ENCODE peak calls at places on chromosomes 16 and 17, in seven cellular contexts. One of them, this sample, is unnamed.
A peak's percentile ranks its signal among the peaks of the same experiment; 100 is the strongest.

GRCh38 chr17:2295575-2295974 is 8.0 kb downstream of the SMG6 start:
- DNase-seq in activated CD8-positive, alpha-beta memory T cell treated with anti-CD3 and anti-CD28 coated beads for 1 hour: no peak
- DNase-seq in CD8-positive, alpha-beta memory T cell: no peak
- DNase-seq in EH: no peak
- DNase-seq in cardiac muscle cell: no peak
- DNase-seq in Right ventricle myocardium inferior: no peak
- DNase-seq in stimulated activated CD4-positive, alpha-beta T cell treated with anti-CD3 and anti-CD28 coated beads, Interleukin-15, amount 100 ng/mL, for 1 hour: no peak
- DNase-seq in this sample: no peak

GRCh38 chr16:81401035-81401950 is 43.3 kb upstream of the CMIP start:
- DNase-seq in activated CD8-positive, alpha-beta memory T cell treated with anti-CD3 and anti-CD28 coated beads for 1 hour: no peak
- DNase-seq in CD8-positive, alpha-beta memory T cell: no peak
- DNase-seq in EH: peak; percentile 89
- DNase-seq in cardiac muscle cell: no peak
- DNase-seq in Right ventricle myocardium inferior: no peak
- DNase-seq in stimulated activated CD4-positive, alpha-beta T cell treated with anti-CD3 and anti-CD28 coated beads, Interleukin-15, amount 100 ng/mL, for 1 hour: no peak
- DNase-seq in this sample: peak; percentile 92

GRCh38 chr16:1144476-1145382 is 8.2 kb upstream of the CACNA1H start:
- DNase-seq in activated CD8-positive, alpha-beta memory T cell treated with anti-CD3 and anti-CD28 coated beads for 1 hour: no peak
- DNase-seq in CD8-positive, alpha-beta memory T cell: no peak
- DNase-seq in EH: no peak
- DNase-seq in cardiac muscle cell: no peak
- DNase-seq in Right ventricle myocardium inferior: no peak
- DNase-seq in stimulated activated CD4-positive, alpha-beta T cell treated with anti-CD3 and anti-CD28 coated beads, Interleukin-15, amount 100 ng/mL, for 1 hour: no peak
- DNase-seq in this sample: no peak

GRCh38 chr16:50286681-50287080 is 20.3 kb downstream of the ADCY7 start:
- DNase-seq in activated CD8-positive, alpha-beta memory T cell treated with anti-CD3 and anti-CD28 coated beads for 1 hour: no peak
- DNase-seq in CD8-positive, alpha-beta memory T cell: no peak
- DNase-seq in EH: no peak
- DNase-seq in cardiac muscle cell: no peak
- DNase-seq in Right ventricle myocardium inferior: no peak
- DNase-seq in stimulated activated CD4-positive, alpha-beta T cell treated with anti-CD3 and anti-CD28 coated beads, Interleukin-15, amount 100 ng/mL, for 1 hour: no peak
- DNase-seq in this sample: no peak

GRCh38 chr16:85181091-85181738 is 68.9 kb upstream of the CIBAR2 start:
- DNase-seq in activated CD8-positive, alpha-beta memory T cell treated with anti-CD3 and anti-CD28 coated beads for 1 hour: no peak
- DNase-seq in CD8-positive, alpha-beta memory T cell: no peak
- DNase-seq in EH: no peak
- DNase-seq in cardiac muscle cell: peak; percentile 34
- DNase-seq in Right ventricle myocardium inferior: no peak
- DNase-seq in stimulated activated CD4-positive, alpha-beta T cell treated with anti-CD3 and anti-CD28 coated beads, Interleukin-15, amount 100 ng/mL, for 1 hour: no peak
- DNase-seq in this sample: no peak

GRCh38 chr17:35460354-35460851 is 11.8 kb upstream of the SLFN13 start:
- DNase-seq in activated CD8-positive, alpha-beta memory T cell treated with anti-CD3 and anti-CD28 coated beads for 1 hour: peak; percentile 39
- DNase-seq in CD8-positive, alpha-beta memory T cell: peak; percentile 73
- DNase-seq in EH: no peak
- DNase-seq in cardiac muscle cell: peak; percentile 64
- DNase-seq in Right ventricle myocardium inferior: peak; percentile 71
- DNase-seq in stimulated activated CD4-positive, alpha-beta T cell treated with anti-CD3 and anti-CD28 coated beads, Interleukin-15, amount 100 ng/mL, for 1 hour: no peak
- DNase-seq in this sample: peak; percentile 76

GRCh38 chr17:35046740-35047283 is 16.7 kb downstream of the RFFL start:
- DNase-seq in activated CD8-positive, alpha-beta memory T cell treated with anti-CD3 and anti-CD28 coated beads for 1 hour: peak; percentile 34
- DNase-seq in CD8-positive, alpha-beta memory T cell: peak; percentile 73
- DNase-seq in EH: no peak
- DNase-seq in cardiac muscle cell: no peak
- DNase-seq in Right ventricle myocardium inferior: no peak
- DNase-seq in stimulated activated CD4-positive, alpha-beta T cell treated with anti-CD3 and anti-CD28 coated beads, Interleukin-15, amount 100 ng/mL, for 1 hour: peak; percentile 27
- DNase-seq in this sample: no peak

GRCh38 chr17:12667299-12667958 is 1.7 kb downstream of the MYOCD start:
- DNase-seq in activated CD8-positive, alpha-beta memory T cell treated with anti-CD3 and anti-CD28 coated beads for 1 hour: no peak
- DNase-seq in CD8-positive, alpha-beta memory T cell: no peak
- DNase-seq in EH: peak; percentile 87
- DNase-seq in cardiac muscle cell: peak; percentile 86
- DNase-seq in Right ventricle myocardium inferior: no peak
- DNase-seq in stimulated activated CD4-positive, alpha-beta T cell treated with anti-CD3 and anti-CD28 coated beads, Interleukin-15, amount 100 ng/mL, for 1 hour: no peak
- DNase-seq in this sample: peak; percentile 68

GRCh38 chr17:15918661-15919259 is 26.2 kb upstream of the ADORA2B start:
- DNase-seq in activated CD8-positive, alpha-beta memory T cell treated with anti-CD3 and anti-CD28 coated beads for 1 hour: no peak
- DNase-seq in CD8-positive, alpha-beta memory T cell: no peak
- DNase-seq in EH: peak; percentile 47
- DNase-seq in cardiac muscle cell: no peak
- DNase-seq in Right ventricle myocardium inferior: no peak
- DNase-seq in stimulated activated CD4-positive, alpha-beta T cell treated with anti-CD3 and anti-CD28 coated beads, Interleukin-15, amount 100 ng/mL, for 1 hour: no peak
- DNase-seq in this sample: peak; percentile 75

GRCh38 chr16:84885024-84885910 is 65.5 kb downstream of the CRISPLD2 start:
- DNase-seq in activated CD8-positive, alpha-beta memory T cell treated with anti-CD3 and anti-CD28 coated beads for 1 hour: no peak
- DNase-seq in CD8-positive, alpha-beta memory T cell: no peak
- DNase-seq in EH: no peak
- DNase-seq in cardiac muscle cell: no peak
- DNase-seq in Right ventricle myocardium inferior: no peak
- DNase-seq in stimulated activated CD4-positive, alpha-beta T cell treated with anti-CD3 and anti-CD28 coated beads, Interleukin-15, amount 100 ng/mL, for 1 hour: no peak
- DNase-seq in this sample: no peak

GRCh38 chr16:89904606-89905510 is 13.8 kb upstream of the MC1R start:
- DNase-seq in activated CD8-positive, alpha-beta memory T cell treated with anti-CD3 and anti-CD28 coated beads for 1 hour: no peak
- DNase-seq in CD8-positive, alpha-beta memory T cell: no peak
- DNase-seq in EH: no peak
- DNase-seq in cardiac muscle cell: no peak
- DNase-seq in Right ventricle myocardium inferior: no peak
- DNase-seq in stimulated activated CD4-positive, alpha-beta T cell treated with anti-CD3 and anti-CD28 coated beads, Interleukin-15, amount 100 ng/mL, for 1 hour: no peak
- DNase-seq in this sample: no peak

GRCh38 chr17:9606453-9606852 is 30.0 kb downstream of the CFAP52 start:
- DNase-seq in activated CD8-positive, alpha-beta memory T cell treated with anti-CD3 and anti-CD28 coated beads for 1 hour: no peak
- DNase-seq in CD8-positive, alpha-beta memory T cell: no peak
- DNase-seq in EH: no peak
- DNase-seq in cardiac muscle cell: no peak
- DNase-seq in Right ventricle myocardium inferior: no peak
- DNase-seq in stimulated activated CD4-positive, alpha-beta T cell treated with anti-CD3 and anti-CD28 coated beads, Interleukin-15, amount 100 ng/mL, for 1 hour: no peak
- DNase-seq in this sample: no peak

GRCh38 chr16:17318200-17318599 is 152.6 kb downstream of the XYLT1 start:
- DNase-seq in activated CD8-positive, alpha-beta memory T cell treated with anti-CD3 and anti-CD28 coated beads for 1 hour: no peak
- DNase-seq in CD8-positive, alpha-beta memory T cell: no peak
- DNase-seq in EH: peak; percentile 58
- DNase-seq in cardiac muscle cell: no peak
- DNase-seq in Right ventricle myocardium inferior: no peak
- DNase-seq in stimulated activated CD4-positive, alpha-beta T cell treated with anti-CD3 and anti-CD28 coated beads, Interleukin-15, amount 100 ng/mL, for 1 hour: no peak
- DNase-seq in this sample: no peak

GRCh38 chr16:88651276-88651988 is 579 bp upstream of the CYBA start:
- DNase-seq in activated CD8-positive, alpha-beta memory T cell treated with anti-CD3 and anti-CD28 coated beads for 1 hour: no peak
- DNase-seq in CD8-positive, alpha-beta memory T cell: peak; percentile 65
- DNase-seq in EH: peak; percentile 20
- DNase-seq in cardiac muscle cell: no peak
- DNase-seq in Right ventricle myocardium inferior: no peak
- DNase-seq in stimulated activated CD4-positive, alpha-beta T cell treated with anti-CD3 and anti-CD28 coated beads, Interleukin-15, amount 100 ng/mL, for 1 hour: peak; percentile 41
- DNase-seq in this sample: no peak

GRCh38 chr17:337453-337852 is 15.2 kb downstream of the RPH3AL start:
- DNase-seq in activated CD8-positive, alpha-beta memory T cell treated with anti-CD3 and anti-CD28 coated beads for 1 hour: no peak
- DNase-seq in CD8-positive, alpha-beta memory T cell: no peak
- DNase-seq in EH: no peak
- DNase-seq in cardiac muscle cell: no peak
- DNase-seq in Right ventricle myocardium inferior: no peak
- DNase-seq in stimulated activated CD4-positive, alpha-beta T cell treated with anti-CD3 and anti-CD28 coated beads, Interleukin-15, amount 100 ng/mL, for 1 hour: no peak
- DNase-seq in this sample: no peak

GRCh38 chr16:56317998-56318912 is 107.1 kb downstream of the AMFR start:
- DNase-seq in activated CD8-positive, alpha-beta memory T cell treated with anti-CD3 and anti-CD28 coated beads for 1 hour: peak; percentile 34
- DNase-seq in CD8-positive, alpha-beta memory T cell: peak; percentile 58
- DNase-seq in EH: peak; percentile 76
- DNase-seq in cardiac muscle cell: peak; percentile 87
- DNase-seq in Right ventricle myocardium inferior: peak; percentile 91
- DNase-seq in stimulated activated CD4-positive, alpha-beta T cell treated with anti-CD3 and anti-CD28 coated beads, Interleukin-15, amount 100 ng/mL, for 1 hour: peak; percentile 58
- DNase-seq in this sample: peak; percentile 73

GRCh38 chr16:7268182-7268581 is 64.5 kb upstream of the RBFOX1 start:
- DNase-seq in activated CD8-positive, alpha-beta memory T cell treated with anti-CD3 and anti-CD28 coated beads for 1 hour: no peak
- DNase-seq in CD8-positive, alpha-beta memory T cell: no peak
- DNase-seq in EH: no peak
- DNase-seq in cardiac muscle cell: peak; percentile 68
- DNase-seq in Right ventricle myocardium inferior: no peak
- DNase-seq in stimulated activated CD4-positive, alpha-beta T cell treated with anti-CD3 and anti-CD28 coated beads, Interleukin-15, amount 100 ng/mL, for 1 hour: no peak
- DNase-seq in this sample: peak; percentile 7

GRCh38 chr16:20966746-20967145 is 66.2 kb downstream of the LYRM1 start:
- DNase-seq in activated CD8-positive, alpha-beta memory T cell treated with anti-CD3 and anti-CD28 coated beads for 1 hour: no peak
- DNase-seq in CD8-positive, alpha-beta memory T cell: no peak
- DNase-seq in EH: no peak
- DNase-seq in cardiac muscle cell: no peak
- DNase-seq in Right ventricle myocardium inferior: no peak
- DNase-seq in stimulated activated CD4-positive, alpha-beta T cell treated with anti-CD3 and anti-CD28 coated beads, Interleukin-15, amount 100 ng/mL, for 1 hour: no peak
- DNase-seq in this sample: no peak

GRCh38 chr16:85610059-85610445 is 3.1 kb upstream of the GSE1 start:
- DNase-seq in activated CD8-positive, alpha-beta memory T cell treated with anti-CD3 and anti-CD28 coated beads for 1 hour: no peak
- DNase-seq in CD8-positive, alpha-beta memory T cell: no peak
- DNase-seq in EH: no peak
- DNase-seq in cardiac muscle cell: no peak
- DNase-seq in Right ventricle myocardium inferior: no peak
- DNase-seq in stimulated activated CD4-positive, alpha-beta T cell treated with anti-CD3 and anti-CD28 coated beads, Interleukin-15, amount 100 ng/mL, for 1 hour: no peak
- DNase-seq in this sample: peak; percentile 31

GRCh38 chr16:31476305-31477219 is 4.6 kb downstream of the TGFB1I1 start:
- DNase-seq in activated CD8-positive, alpha-beta memory T cell treated with anti-CD3 and anti-CD28 coated beads for 1 hour: peak; percentile 71
- DNase-seq in CD8-positive, alpha-beta memory T cell: peak; percentile 72
- DNase-seq in EH: no peak
- DNase-seq in cardiac muscle cell: peak; percentile 73
- DNase-seq in Right ventricle myocardium inferior: peak; percentile 94
- DNase-seq in stimulated activated CD4-positive, alpha-beta T cell treated with anti-CD3 and anti-CD28 coated beads, Interleukin-15, amount 100 ng/mL, for 1 hour: peak; percentile 77
- DNase-seq in this sample: no peak

GRCh38 chr16:84726670-84727467 is 27.1 kb downstream of the USP10 start:
- DNase-seq in activated CD8-positive, alpha-beta memory T cell treated with anti-CD3 and anti-CD28 coated beads for 1 hour: no peak
- DNase-seq in CD8-positive, alpha-beta memory T cell: no peak
- DNase-seq in EH: no peak
- DNase-seq in cardiac muscle cell: no peak
- DNase-seq in Right ventricle myocardium inferior: no peak
- DNase-seq in stimulated activated CD4-positive, alpha-beta T cell treated with anti-CD3 and anti-CD28 coated beads, Interleukin-15, amount 100 ng/mL, for 1 hour: no peak
- DNase-seq in this sample: no peak

GRCh38 chr17:74528491-74529199 is 2.6 kb downstream of the CD300LB start:
- DNase-seq in activated CD8-positive, alpha-beta memory T cell treated with anti-CD3 and anti-CD28 coated beads for 1 hour: no peak
- DNase-seq in CD8-positive, alpha-beta memory T cell: no peak
- DNase-seq in EH: no peak
- DNase-seq in cardiac muscle cell: no peak
- DNase-seq in Right ventricle myocardium inferior: peak; percentile 67
- DNase-seq in stimulated activated CD4-positive, alpha-beta T cell treated with anti-CD3 and anti-CD28 coated beads, Interleukin-15, amount 100 ng/mL, for 1 hour: no peak
- DNase-seq in this sample: no peak

GRCh38 chr17:80260791-80261158 is at the start of gene RNF213:
- DNase-seq in activated CD8-positive, alpha-beta memory T cell treated with anti-CD3 and anti-CD28 coated beads for 1 hour: no peak
- DNase-seq in CD8-positive, alpha-beta memory T cell: peak; percentile 65
- DNase-seq in EH: peak; percentile 52
- DNase-seq in cardiac muscle cell: peak; percentile 70
- DNase-seq in Right ventricle myocardium inferior: peak; percentile 88
- DNase-seq in stimulated activated CD4-positive, alpha-beta T cell treated with anti-CD3 and anti-CD28 coated beads, Interleukin-15, amount 100 ng/mL, for 1 hour: peak; percentile 32
- DNase-seq in this sample: peak; percentile 39

GRCh38 chr17:38449364-38449763 is 21.1 kb downstream of the ARHGAP23 start:
- DNase-seq in activated CD8-positive, alpha-beta memory T cell treated with anti-CD3 and anti-CD28 coated beads for 1 hour: no peak
- DNase-seq in CD8-positive, alpha-beta memory T cell: no peak
- DNase-seq in EH: peak; percentile 70
- DNase-seq in cardiac muscle cell: no peak
- DNase-seq in Right ventricle myocardium inferior: no peak
- DNase-seq in stimulated activated CD4-positive, alpha-beta T cell treated with anti-CD3 and anti-CD28 coated beads, Interleukin-15, amount 100 ng/mL, for 1 hour: no peak
- DNase-seq in this sample: no peak

This sample was measured in PC-3.